ENCODE peak calls at places on chromosome 19, in four cellular contexts. D is heart left ventricle, E is left lung, B is heart right ventricle. U is an unnamed sample.

GRCh38 chr19:23999821-24000610 is 85.3 kb downstream of the ZNF726 start:
- DNase-seq in E (no peak), D (no peak), B (no peak), U (no peak)

GRCh38 chr19:8486661-8487136 is 15.7 kb downstream of the PRAM1 start:
- DNase-seq in B (no peak), D (no peak), E (no peak), U (no peak)

GRCh38 chr19:15971217-15971616 is 22.4 kb downstream of the OR10H4 start:
- DNase-seq in B (no peak), E (no peak), D (no peak), U (no peak)

GRCh38 chr19:17339088-17339741 is 1.9 kb downstream of the GTPBP3 start:
- DNase-seq in D (no peak), E (peak), B (no peak), U (no peak)

GRCh38 chr19:8396563-8397203 is 6.5 kb downstream of the RAB11B start:
- DNase-seq in D (peak), E (peak), B (peak), U (peak)

GRCh38 chr19:12701596-12702282 is 5.3 kb upstream of the FBXW9 start:
- DNase-seq in E (no peak), D (no peak), B (no peak), U (no peak)

GRCh38 chr19:1445932-1446712 is 3.8 kb upstream of the APC2 start:
- DNase-seq in E (no peak), B (no peak), D (peak), U (no peak)

GRCh38 chr19:17491287-17491686 is 20.2 kb upstream of the PGLS start:
- DNase-seq in E (no peak), D (no peak), B (no peak), U (no peak)

GRCh38 chr19:1101337-1101698 is 2.5 kb upstream of the GPX4 start:
- DNase-seq in D (peak), E (no peak), B (peak), U (no peak)

GRCh38 chr19:17292301-17293074 is 10.7 kb downstream of the ABHD8 start:
- DNase-seq in E (peak), B (peak), D (peak), U (peak)

GRCh38 chr19:38079926-38080380 is 144.1 kb downstream of the DPF1 start:
- DNase-seq in D (no peak), E (no peak), B (no peak), U (no peak)

GRCh38 chr19:38617764-38618589 is at the start of gene MAP4K1:
- DNase-seq in B (peak), D (peak), E (peak), U (peak)

GRCh38 chr19:56840452-56841193 is at the start of the genes PEG3 and ZIM2:
- DNase-seq in D (peak), B (peak), E (peak), U (no peak)

GRCh38 chr19:51065221-51065960 is 499 bp upstream of the KLK13 start:
- DNase-seq in D (no peak), E (no peak), B (no peak), U (no peak)

GRCh38 chr19:17775245-17775927 is 19.6 kb upstream of the B3GNT3 start:
- DNase-seq in D (no peak), E (no peak), B (no peak), U (peak)

GRCh38 chr19:46186101-46186716 is 38.2 kb downstream of the IGFL2 start:
- DNase-seq in E (no peak), B (no peak), D (no peak), U (no peak)

GRCh38 chr19:16021796-16022195 is 54.5 kb upstream of the TPM4 start:
- DNase-seq in B (no peak), D (no peak), E (no peak), U (no peak)

GRCh38 chr19:33212773-33213172 is 12.9 kb downstream of the SLC7A10 start:
- DNase-seq in B (no peak), E (no peak), D (no peak), U (no peak)

GRCh38 chr19:33750587-33751385 is 45.9 kb upstream of the KCTD15 start:
- DNase-seq in D (no peak), B (no peak), E (no peak), U (no peak)

GRCh38 chr19:17441241-17442135 is 7.0 kb downstream of the TMEM221 start:
- DNase-seq in B (no peak), E (no peak), D (no peak), U (no peak)

GRCh38 chr19:33268162-33268991 is 34.0 kb downstream of the CEBPA start:
- DNase-seq in D (no peak), E (no peak), B (no peak), U (no peak)

GRCh38 chr19:33436360-33437345 is 63.1 kb downstream of the CEBPG start:
- DNase-seq in D (no peak), B (no peak), E (peak), U (no peak)

GRCh38 chr19:41774515-41774980 is 19.2 kb downstream of the CEACAM6 start:
- DNase-seq in D (no peak), B (no peak), E (peak), U (peak)

GRCh38 chr19:45765365-45766292 is 3.4 kb downstream of the SIX5 start:
- DNase-seq in E (no peak), D (no peak), B (peak), U (no peak)

GRCh38 chr19:52099497-52100138 is 4.1 kb upstream of the ZNF841 start:
- DNase-seq in B (no peak), D (no peak), E (no peak), U (no peak)

GRCh38 chr19:4841366-4841704 is 9.8 kb upstream of the TICAM1 start:
- DNase-seq in E (no peak), B (no peak), D (no peak), U (no peak)

GRCh38 chr19:33697766-33698165 is 76.0 kb downstream of the CHST8 start:
- DNase-seq in B (no peak), D (no peak), E (peak), U (no peak)

GRCh38 chr19:37991841-37992248 is 84.8 kb downstream of the SIPA1L3 start:
- DNase-seq in E (no peak), B (no peak), D (no peak), U (no peak)

GRCh38 chr19:48627865-48628314 is 8.6 kb downstream of the SPHK2 start:
- DNase-seq in E (no peak), B (no peak), D (no peak), U (no peak)

GRCh38 chr19:44061038-44061437 is 9.2 kb downstream of the ZNF223 start:
- DNase-seq in B (no peak), E (no peak), D (no peak), U (no peak)

GRCh38 chr19:19224852-19225494 is 13.2 kb downstream of the NCAN start:
- DNase-seq in E (peak), B (peak), D (peak), U (peak)

GRCh38 chr19:42683917-42684513 is 56.3 kb downstream of the PSG3 start:
- DNase-seq in B (no peak), D (no peak), E (no peak), U (no peak)

GRCh38 chr19:10852098-10852800 is 4.0 kb downstream of the C19orf38 start:
- DNase-seq in B (no peak), E (no peak), D (no peak), U (no peak)
- H3K27ac ChIP-seq in B (no peak), E (no peak), D (no peak), U (no peak)

DNA sequence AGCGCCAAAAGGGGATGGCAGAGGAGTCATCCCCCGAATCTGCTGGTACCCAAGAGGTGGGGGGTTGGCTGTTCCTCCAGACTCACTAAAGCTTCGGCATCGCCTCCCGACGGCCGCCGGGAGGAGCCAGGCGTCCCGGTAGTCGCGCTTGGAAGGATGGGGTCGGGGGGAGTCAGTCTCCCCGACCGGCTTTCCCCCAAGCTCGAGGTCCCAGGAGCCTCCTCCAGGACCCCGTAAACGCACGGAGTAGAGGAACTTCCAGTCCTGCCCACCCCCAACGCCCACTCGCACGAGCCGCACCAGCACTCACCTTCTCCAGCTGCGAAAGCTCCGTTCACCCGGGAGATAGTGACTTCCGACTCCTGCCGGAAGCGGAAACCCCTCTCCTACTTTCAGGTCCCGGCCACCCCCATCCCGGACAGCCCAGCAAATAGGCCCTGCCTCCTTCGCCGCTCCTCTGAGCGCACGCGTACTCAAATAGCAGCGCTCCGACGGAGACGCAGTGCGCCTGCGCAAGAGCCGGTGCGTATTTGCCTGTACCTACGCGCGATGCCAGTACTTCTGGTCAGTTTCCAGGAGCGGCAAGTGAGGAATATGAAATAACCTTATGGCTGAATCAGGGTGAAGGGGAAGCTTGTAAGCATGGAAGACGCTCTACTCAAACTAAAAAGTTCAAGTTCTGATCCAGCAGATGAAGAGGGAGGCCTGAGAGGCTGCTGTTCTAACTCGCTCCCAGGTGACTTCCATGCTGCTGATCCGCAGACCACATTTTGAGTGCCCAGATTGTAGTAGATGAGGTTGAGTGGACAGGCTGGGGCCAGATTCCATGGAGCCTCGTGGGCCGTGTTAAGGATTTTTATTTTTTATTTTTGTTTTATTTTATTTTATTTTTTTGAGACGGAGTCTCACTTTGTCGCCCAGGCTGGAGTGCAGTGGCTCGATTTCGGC is at the start of gene ELOF1:
- DNase-seq in E (peak), D (peak), B (peak), U (peak)
- H3K27ac ChIP-seq in E (peak), D (peak), B (peak), U (peak)

GRCh38 chr19:6737284-6737872 is at the start of gene GPR108:
- DNase-seq in E (peak), D (peak), B (peak), U (peak)

GRCh38 chr19:6739390-6739883 is at the start of gene TRIP10:
- DNase-seq in B (peak), D (peak), E (peak), U (peak)

GRCh38 chr19:6737873-6738725 is 719 bp upstream of the GPR108 start:
- DNase-seq in B (peak), D (peak), E (peak), U (peak)

GRCh38 chr19:6739884-6740588 is 556 bp downstream of the TRIP10 start:
- DNase-seq in D (peak), E (no peak), B (peak), U (no peak)

DNA sequence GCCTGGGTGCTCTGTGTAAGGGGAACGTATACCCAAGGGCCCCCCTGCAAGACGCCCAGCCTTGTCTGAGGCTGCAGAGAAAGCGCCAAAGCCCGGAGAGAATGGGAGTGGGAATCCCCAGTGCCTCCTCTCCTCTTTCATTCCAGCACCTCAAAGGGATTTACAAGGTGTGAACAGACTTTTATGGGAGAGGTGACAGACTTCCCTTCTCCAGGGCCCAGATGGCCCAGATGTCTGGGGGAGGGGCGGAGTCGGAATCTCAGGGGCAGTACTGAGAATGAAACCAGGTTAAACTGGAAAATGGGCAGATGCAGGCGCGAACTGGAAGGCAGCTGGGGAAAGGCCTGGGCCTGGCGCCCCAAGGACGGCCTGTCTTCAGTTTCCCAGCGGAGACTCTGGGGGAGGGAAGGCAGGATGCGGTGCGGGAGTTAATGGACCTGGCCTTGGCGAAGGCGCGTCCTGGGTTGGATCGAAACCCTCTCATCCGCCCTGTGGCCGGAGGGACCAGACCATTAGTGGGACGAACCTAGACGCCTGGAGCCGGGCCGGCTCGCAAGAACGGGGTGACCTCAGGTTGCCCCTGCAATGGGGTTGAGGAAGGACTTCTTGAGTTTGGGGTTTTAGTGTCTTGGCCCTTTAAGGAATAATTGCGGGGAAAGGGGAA is 622 bp upstream of the TRIP10 start:
- DNase-seq in E (no peak), B (peak), D (no peak), U (no peak)
- H3K27ac ChIP-seq in E (peak), B (peak), D (peak), U (peak)

GRCh38 chr19:9621156-9622037 is at the start of gene ZNF561:
- DNase-seq in B (peak), E (peak), D (peak), U (peak)

GRCh38 chr19:9620842-9621155 is 233 bp downstream of the ZNF561 start:
- DNase-seq in D (no peak), E (no peak), B (no peak), U (no peak)

GRCh38 chr19:9622531-9622930 is 1.5 kb upstream of the ZNF561 start:
- DNase-seq in B (no peak), E (no peak), D (no peak), U (no peak)
- H3K27ac ChIP-seq in B (peak), E (peak), D (no peak), U (no peak)

GRCh38 chr19:2978467-2978767 is 1.1 kb downstream of the TLE6 start:
- DNase-seq in B (no peak), E (no peak), D (no peak), U (no peak)
- H3K27ac ChIP-seq in B (no peak), E (no peak), D (peak), U (no peak)

GRCh38 chr19:2478324-2478755 is 2.4 kb downstream of the GADD45B start:
- DNase-seq in E (peak), B (peak), D (peak), U (peak)
- H3K27ac ChIP-seq in E (peak), B (peak), D (peak), U (peak)